ENCODE peak calls at places on chromosomes 11 and 22, in eight cellular contexts. Z, V, P, I, M, Y, Q and T are unnamed samples.
A peak's percentile ranks its signal among the peaks of the same experiment; 100 is the strongest.

GRCh38 chr11:129457321-129457720 is 81.7 kb downstream of the BARX2 start:
- DNase-seq in Z (no peak), V (no peak), P (no peak), I (no peak), M (no peak), Y (no peak), Q (no peak), T (no peak)

GRCh38 chr11:131065435-131066295 is 149.4 kb upstream of the SNX19 start:
- DNase-seq in Z (no peak), V (no peak), P (no peak), I (peak; percentile 5), M (no peak), Y (no peak), Q (no peak), T (no peak)

GRCh38 chr11:6667733-6668374 is 12.2 kb upstream of the DCHS1 start:
- DNase-seq in Z (peak; percentile 41), V (no peak), P (peak; percentile 38), I (peak; percentile 77), M (peak; percentile 69), Y (peak; percentile 48), Q (peak; percentile 39), T (peak; percentile 34)

GRCh38 chr11:127670372-127670771 is 669.8 kb upstream of the KIRREL3 start:
- DNase-seq in Z (no peak), V (no peak), P (no peak), I (no peak), M (no peak), Y (no peak), Q (no peak), T (no peak)

GRCh38 chr11:114815761-114816160 is 137.4 kb downstream of the NXPE2 start:
- DNase-seq in Z (no peak), V (no peak), P (no peak), I (no peak), M (no peak), Y (no peak), Q (no peak), T (no peak)

GRCh38 chr22:36536717-36537116 is 7.8 kb upstream of the EIF3D start:
- DNase-seq in Z (no peak), V (no peak), P (no peak), I (peak; percentile 29), M (no peak), Y (no peak), Q (no peak), T (no peak)

GRCh38 chr22:37032535-37033460 is 13.3 kb downstream of the MPST start:
- DNase-seq in Z (peak; percentile 100), V (peak; percentile 50), P (no peak), I (peak; percentile 54), M (no peak), Y (no peak), Q (no peak), T (no peak)

GRCh38 chr11:94417386-94417987 is 16.3 kb upstream of the GPR83 start:
- DNase-seq in Z (peak; percentile 25), V (no peak), P (peak; percentile 2), I (peak; percentile 66), M (peak; percentile 22), Y (no peak), Q (no peak), T (peak; percentile 32)

GRCh38 chr11:12126352-12127019 is 16.1 kb downstream of the MICAL2 start:
- DNase-seq in Z (no peak), V (no peak), P (no peak), I (no peak), M (no peak), Y (no peak), Q (no peak), T (no peak)

GRCh38 chr11:124633355-124633754 is 10.7 kb downstream of the TBRG1 start:
- DNase-seq in Z (no peak), V (no peak), P (no peak), I (no peak), M (no peak), Y (no peak), Q (no peak), T (peak; percentile 26)

GRCh38 chr11:104625246-104625645 is 273.0 kb downstream of the CASP12 start:
- DNase-seq in Z (no peak), V (no peak), P (no peak), I (no peak), M (no peak), Y (no peak), Q (no peak), T (peak; percentile 25)

GRCh38 chr11:2802389-2803185 is 83.0 kb downstream of the CDKN1C start:
- DNase-seq in Z (no peak), V (peak; percentile 39), P (no peak), I (no peak), M (no peak), Y (no peak), Q (no peak), T (no peak)

GRCh38 chr11:125164091-125164421 is 495 bp upstream of the PKNOX2 start:
- DNase-seq in Z (no peak), V (no peak), P (no peak), I (no peak), M (no peak), Y (no peak), Q (no peak), T (no peak)

GRCh38 chr11:112175596-112175947 is 260 bp downstream of the BCO2 start:
- DNase-seq in Z (no peak), V (no peak), P (no peak), I (no peak), M (no peak), Y (no peak), Q (no peak), T (no peak)

GRCh38 chr11:124748481-124749338 is 3.3 kb downstream of the VSIG2 start:
- DNase-seq in Z (no peak), V (no peak), P (no peak), I (no peak), M (no peak), Y (no peak), Q (no peak), T (peak; percentile 88)

GRCh38 chr11:132072044-132072879 is 701.8 kb downstream of the NTM start:
- DNase-seq in Z (no peak), V (no peak), P (no peak), I (no peak), M (no peak), Y (no peak), Q (no peak), T (peak; percentile 96)

GRCh38 chr11:79249341-79249993 is 191.4 kb downstream of the TENM4 start:
- DNase-seq in Z (no peak), V (no peak), P (no peak), I (no peak), M (no peak), Y (no peak), Q (no peak), T (no peak)

DNA sequence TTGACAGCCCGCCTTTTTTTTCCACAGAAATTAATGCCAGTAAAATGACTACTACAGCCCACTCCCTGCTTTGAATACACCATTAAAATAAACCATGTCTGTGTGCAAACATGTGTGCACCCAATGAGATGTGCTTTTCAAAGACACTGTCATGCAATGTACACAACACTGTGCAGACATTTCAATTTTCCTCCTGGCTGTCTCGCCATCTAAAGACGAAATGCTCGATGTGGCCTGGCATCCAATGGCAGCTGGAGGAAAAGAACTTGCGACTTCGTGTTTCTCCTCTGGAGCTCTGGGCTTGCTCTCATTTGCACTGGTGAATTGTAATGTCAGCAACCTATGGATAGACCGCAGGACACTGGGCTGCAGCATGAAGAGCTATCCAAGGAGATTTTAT is 147.0 kb upstream of the NAV2 start:
- DNase-seq in Z (no peak), V (no peak), P (no peak), I (no peak), M (no peak), Y (no peak), Q (no peak), T (no peak)
- TF ChIP-seq POLR2AphosphoS5 in Z (no peak), V (no peak), P (no peak), I (no peak), M (no peak), Y (no peak), Q (no peak), T (no peak)

GRCh38 chr22:44755418-44755817 is 3.0 kb downstream of the ARHGAP8 start:
- DNase-seq in Z (no peak), V (no peak), P (no peak), I (no peak), M (no peak), Y (no peak), Q (no peak), T (no peak)

GRCh38 chr22:44755000-44755399 is 2.6 kb downstream of the ARHGAP8 start:
- DNase-seq in Z (no peak), V (no peak), P (no peak), I (no peak), M (no peak), Y (no peak), Q (no peak), T (no peak)

GRCh38 chr22:44750481-44750880 is 1.9 kb upstream of the ARHGAP8 start:
- DNase-seq in Z (no peak), V (no peak), P (no peak), I (no peak), M (no peak), Y (no peak), Q (no peak), T (no peak)

GRCh38 chr22:44753189-44754042 is 1.0 kb downstream of the ARHGAP8 start:
- DNase-seq in Z (no peak), V (no peak), P (no peak), I (peak; percentile 54), M (no peak), Y (no peak), Q (no peak), T (no peak)

GRCh38 chr22:44752285-44753188 is at the start of gene ARHGAP8:
- DNase-seq in Z (no peak), V (peak; percentile 72), P (no peak), I (peak; percentile 85), M (no peak), Y (no peak), Q (no peak), T (no peak)
- TF ChIP-seq EZH2 in Z (no peak), V (no peak), P (no peak), I (no peak), M (no peak), Y (no peak), Q (no peak), T (peak; percentile 82)

DNA sequence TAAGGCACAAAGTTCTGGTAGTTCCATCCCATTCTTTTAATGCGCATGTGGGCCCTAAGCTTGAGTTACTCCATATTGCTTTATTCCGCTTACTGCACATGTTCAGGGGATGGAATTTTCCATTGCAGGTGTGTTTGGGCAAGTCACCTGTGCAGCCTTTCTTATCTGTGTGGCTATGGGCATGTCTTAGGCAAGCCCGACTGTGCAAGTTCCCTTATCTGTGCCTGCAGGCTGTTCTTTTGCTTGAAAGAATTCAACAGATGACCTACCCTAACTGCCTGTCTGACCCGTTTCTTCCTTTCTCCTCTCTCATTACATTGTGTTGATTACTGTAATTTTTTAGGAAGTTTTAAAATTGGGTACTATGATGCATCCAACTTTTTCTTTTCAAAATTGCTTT is 363.6 kb downstream of the TTC28 start:
- DNase-seq in Z (peak; percentile 21), V (no peak), P (no peak), I (no peak), M (peak; percentile 64), Y (no peak), Q (no peak), T (peak; percentile 57)
- TF ChIP-seq POLR2AphosphoS5 in Z (no peak), V (no peak), P (no peak), I (no peak), M (peak; percentile 61), Y (no peak), Q (no peak), T (no peak)

DNA sequence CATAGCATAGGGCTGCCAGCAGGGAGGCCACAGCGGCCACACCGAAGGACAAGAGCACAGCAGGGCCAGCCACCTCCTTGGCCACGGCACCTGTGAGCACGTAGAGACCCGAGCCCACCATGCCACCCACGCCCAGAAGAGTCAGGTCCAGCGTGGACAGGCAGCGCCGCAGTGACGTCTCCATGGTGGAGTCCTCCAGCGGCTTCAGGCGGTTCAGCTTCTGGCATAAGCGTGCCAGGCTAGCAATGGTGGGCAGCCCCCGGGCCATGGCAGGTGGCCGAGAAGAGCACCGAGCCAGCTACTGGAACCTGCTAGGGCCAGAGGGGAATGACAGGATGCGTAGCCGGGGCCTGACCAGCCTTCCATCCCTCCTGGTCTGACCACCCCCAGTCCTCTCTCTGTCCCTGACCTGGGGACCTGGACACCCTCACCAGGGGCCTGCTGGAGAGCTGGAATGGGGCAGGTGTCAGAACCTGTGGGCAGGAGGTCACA is 770 bp downstream of the SLC7A4 start:
- DNase-seq in Z (no peak), V (no peak), P (no peak), I (no peak), M (no peak), Y (no peak), Q (no peak), T (no peak)
- TF ChIP-seq EZH2 in Z (no peak), V (no peak), P (no peak), I (no peak), M (no peak), Y (no peak), Q (no peak), T (no peak)